ENCODE peak calls at places on chromosomes 11 and 22, in seven cellular contexts. H is neuronal stem cell, X is PC-3, T is GM23338, D is H1, N is neural progenitor cell, U is mammary epithelial cell. W is an unnamed sample. For H3K36me3, the result is how much of the 10 kb centered on the place peaks cover.

GRCh38 chr11:2204361-2205213 is 33.0 kb upstream of the TH start:
- DNase-seq in D (no peak), U (no peak), N (no peak), H (no peak), T (no peak), X (no peak), W (no peak)

GRCh38 chr11:121521145-121522042 is 68.6 kb upstream of the SORL1-AS1 start:
- DNase-seq in N (no peak), D (no peak), U (peak), X (peak), H (no peak), T (no peak), W (peak)

GRCh38 chr11:13761712-13762111 is 93.2 kb downstream of the FAR1 start:
- DNase-seq in N (no peak), T (no peak), D (no peak), U (no peak), X (no peak), H (no peak), W (no peak)

GRCh38 chr11:20912046-20912821 is 242.8 kb downstream of the NELL1 start:
- DNase-seq in U (no peak), H (no peak), N (no peak), X (no peak), D (no peak), T (peak), W (no peak)

GRCh38 chr11:107819361-107820014 is 39.1 kb downstream of the SLC35F2 start:
- DNase-seq in T (no peak), H (no peak), U (no peak), X (peak), N (no peak), D (no peak), W (no peak)

GRCh38 chr11:134999490-135000066 is 587.5 kb upstream of the B3GAT1 start:
- DNase-seq in U (no peak), T (peak), H (no peak), N (peak), X (no peak), D (no peak), W (no peak)

GRCh38 chr11:129722529-129722928 is 93.1 kb upstream of the TMEM45B start:
- DNase-seq in U (no peak), D (no peak), N (no peak), T (no peak), H (no peak), X (no peak), W (no peak)

GRCh38 chr11:119371778-119372182 is 9.7 kb downstream of the USP2 start:
- DNase-seq in H (no peak), U (no peak), T (no peak), N (no peak), D (no peak), X (peak), W (peak)

GRCh38 chr11:103067118-103067517 is 24.8 kb downstream of the DCUN1D5 start:
- DNase-seq in U (no peak), N (no peak), D (no peak), T (no peak), H (no peak), X (no peak), W (no peak)

GRCh38 chr22:37242395-37242918 is 1.6 kb downstream of the RAC2 start:
- DNase-seq in T (no peak), N (no peak), X (peak), H (no peak), U (peak), D (no peak), W (peak)

GRCh38 chr22:37549704-37550059 is 10.6 kb upstream of the CDC42EP1 start:
- DNase-seq in D (no peak), X (no peak), N (peak), T (no peak), H (no peak), U (no peak), W (no peak)

GRCh38 chr22:44024288-44024908 is at the start of gene PARVB:
- DNase-seq in D (no peak), H (no peak), T (peak), X (peak), U (no peak), N (peak), W (peak)

GRCh38 chr22:47030881-47031627 is 268.6 kb downstream of the TBC1D22A start:
- DNase-seq in T (no peak), H (no peak), N (no peak), X (peak), D (no peak), U (no peak), W (no peak)

GRCh38 chr11:197741-198235 is 4.9 kb downstream of the SCGB1C1 start:
- DNase-seq in D (no peak), N (no peak), U (no peak), T (no peak), X (no peak), H (no peak), W (no peak)

GRCh38 chr22:16959345-16959930 is 48.6 kb downstream of the GAB4 start:
- DNase-seq in U (no peak), X (no peak), D (no peak), H (no peak), T (no peak), N (no peak), W (no peak)

GRCh38 chr11:78851883-78852586 is 277.4 kb upstream of the NARS2 start:
- DNase-seq in H (no peak), D (no peak), X (peak), N (no peak), T (no peak), U (no peak), W (no peak)

GRCh38 chr11:43282607-43283440 is 29.0 kb upstream of the API5 start:
- DNase-seq in T (peak), D (no peak), N (peak), H (peak), X (peak), U (peak), W (peak)
- H3K4me2 ChIP-seq in T (no peak), D (no peak), N (no peak), H (no peak), X (peak), U (no peak), W (no peak)

GRCh38 chr22:19358703-19359553 is 67.4 kb upstream of the CLTCL1 start:
- DNase-seq in D (no peak), N (no peak), H (no peak), U (no peak), X (no peak), T (no peak), W (no peak)

GRCh38 chr22:19360862-19361261 is 69.3 kb upstream of the CLTCL1 start:
- DNase-seq in X (no peak), H (no peak), T (no peak), N (no peak), D (no peak), U (no peak), W (no peak)

GRCh38 chr22:19360300-19360792 is 68.8 kb upstream of the CLTCL1 start:
- DNase-seq in T (peak), N (no peak), D (no peak), U (no peak), X (no peak), H (no peak), W (no peak)

GRCh38 chr22:19358195-19358594 is 66.7 kb upstream of the CLTCL1 start:
- DNase-seq in U (no peak), T (no peak), N (no peak), H (no peak), X (no peak), D (no peak), W (no peak)

GRCh38 chr22:19359554-19360299 is 68.2 kb upstream of the CLTCL1 start:
- DNase-seq in X (no peak), H (no peak), N (no peak), D (no peak), U (no peak), T (no peak), W (no peak)
- H3K36me3 ChIP-seq in X (under half), H (half or more), N (under half), D (under half), U (under half), T (under half), W (under half)

DNA sequence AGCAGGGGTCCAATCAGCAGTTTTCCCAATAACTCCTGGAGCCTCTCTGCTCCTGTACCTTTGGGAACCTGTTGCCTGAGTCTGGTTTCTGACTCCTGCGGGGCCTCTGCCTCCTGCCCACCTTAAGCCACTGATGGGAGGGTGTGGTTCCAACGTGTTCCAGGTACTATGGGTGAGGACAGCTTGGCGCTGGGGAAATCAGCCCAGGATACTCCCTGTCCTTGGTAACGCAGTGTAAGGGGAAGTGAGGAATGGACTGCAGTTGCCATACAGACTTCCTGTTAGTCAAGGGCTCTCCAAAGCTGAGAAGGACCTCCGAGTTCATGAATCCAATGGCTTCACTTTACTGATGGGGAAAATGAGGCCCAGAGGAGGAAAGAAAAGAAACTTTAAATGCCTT is 1.2 kb upstream of the MARK2 start:
- DNase-seq in X (no peak), D (no peak), T (no peak), U (no peak), H (no peak), N (no peak), W (no peak)
- H3K4me2 ChIP-seq in X (peak), D (peak), T (peak), U (peak), H (no peak), N (no peak), W (peak)

GRCh38 chr22:31217890-31218287 is 5.8 kb downstream of the LIMK2 start:
- DNase-seq in N (no peak), D (no peak), X (no peak), H (no peak), U (no peak), T (no peak), W (no peak)
- H3K36me3 ChIP-seq in N (under half), D (under half), X (under half), H (under half), U (under half), T (under half), W (under half)

DNA sequence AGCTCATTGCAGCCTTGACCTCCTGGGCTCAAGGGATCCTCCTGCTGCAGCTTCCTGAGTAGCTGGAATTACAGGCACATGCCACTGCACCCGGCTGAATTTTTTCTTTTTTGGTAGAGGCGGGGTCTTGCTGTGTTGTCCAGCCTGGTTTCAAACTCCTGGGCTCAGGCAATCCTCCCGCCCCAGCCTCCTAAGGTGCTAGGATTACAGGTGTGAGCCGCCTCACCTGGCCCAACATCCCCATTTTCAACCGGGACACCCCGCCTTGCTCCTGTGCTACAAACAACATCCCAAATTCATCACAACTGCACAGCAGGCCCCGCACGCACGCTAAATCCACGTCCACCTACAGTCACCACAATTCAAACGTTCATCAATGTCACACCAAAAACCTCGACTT is 61.0 kb downstream of the ARFGAP3 start:
- DNase-seq in U (no peak), T (no peak), X (no peak), H (no peak), D (no peak), N (no peak), W (no peak)
- H3K4me2 ChIP-seq in U (no peak), T (no peak), X (no peak), H (no peak), D (no peak), N (no peak), W (no peak)

GRCh38 chr11:17141156-17141555 is 63.7 kb upstream of the RPS13 start:
- DNase-seq in H (no peak), N (no peak), D (no peak), X (no peak), T (no peak), U (no peak), W (no peak)

GRCh38 chr11:17142450-17142849 is 65.0 kb upstream of the RPS13 start:
- DNase-seq in U (no peak), N (no peak), T (no peak), H (no peak), X (no peak), D (no peak), W (no peak)

GRCh38 chr11:17148536-17148935 is 59.2 kb downstream of the PIK3C2A start:
- DNase-seq in H (no peak), D (no peak), U (no peak), N (no peak), T (no peak), X (peak), W (no peak)

DNA sequence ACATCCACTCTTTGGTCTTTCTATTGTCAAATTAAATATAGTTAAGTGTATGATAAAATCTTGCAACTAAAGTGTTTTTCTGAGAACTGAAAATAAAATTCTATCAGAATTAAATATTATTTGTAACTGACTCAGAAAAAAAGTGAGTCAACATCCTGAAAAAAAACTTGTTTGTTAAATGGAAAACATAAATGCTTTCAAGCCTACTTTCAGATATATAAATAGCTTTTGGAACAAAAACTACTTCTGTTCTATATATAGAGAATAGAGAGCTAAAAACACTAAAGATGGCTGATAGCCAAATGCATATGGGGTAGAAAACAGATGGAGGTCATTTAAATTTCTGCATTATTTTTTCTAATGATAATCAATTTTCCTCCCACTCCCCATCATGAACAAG is 61.8 kb downstream of the PIK3C2A start:
- DNase-seq in T (no peak), X (peak), N (no peak), H (no peak), D (no peak), U (no peak), W (no peak)
- H3K36me3 ChIP-seq in T (under half), X (under half), N (under half), H (half or more), D (under half), U (under half), W (under half)

GRCh38 chr11:128165572-128165971 is 421.8 kb downstream of the ETS1 start:
- DNase-seq in X (no peak), T (no peak), N (no peak), D (no peak), U (no peak), H (no peak), W (no peak)

GRCh38 chr11:128172046-128172878 is 415.1 kb downstream of the ETS1 start:
- DNase-seq in N (peak), T (peak), H (peak), U (peak), D (no peak), X (peak), W (peak)

GRCh38 chr11:128174465-128175101 is 412.8 kb downstream of the ETS1 start:
- DNase-seq in X (no peak), U (no peak), T (peak), D (no peak), N (peak), H (no peak), W (no peak)

GRCh38 chr11:128171496-128171895 is 415.9 kb downstream of the ETS1 start:
- DNase-seq in N (no peak), U (peak), H (no peak), D (no peak), X (peak), T (no peak), W (no peak)
- H3K4me2 ChIP-seq in N (no peak), U (peak), H (no peak), D (no peak), X (peak), T (no peak), W (no peak)

W was measured in Karpas-422.